ENCODE peak calls at places on chromosomes 3 and 15, in nine cellular contexts. T is heart left ventricle, H is A549, G is pancreas, O is dorsolateral prefrontal cortex, N is transverse colon, F is heart right ventricle, S is endodermal cell, C is hepatocyte. D is an unnamed sample.

GRCh38 chr15:69603369-69604049 is 150.9 kb downstream of the RPLP1 start:
- DNase-seq in S (no peak), G (no peak), N (no peak), O (no peak), H (no peak), C (no peak), T (no peak), F (no peak), D (no peak)

GRCh38 chr15:51731549-51732267 is 5.7 kb downstream of the LYSMD2 start:
- DNase-seq in H (no peak), F (peak; percentile 57), C (no peak), G (no peak), T (no peak), O (no peak), S (no peak), N (peak; percentile 28), D (peak; percentile 39)

GRCh38 chr3:111072016-111072891 is 638 bp downstream of the NECTIN3 start:
- DNase-seq in F (peak; percentile 7), G (peak; percentile 34), O (peak; percentile 64), H (peak; percentile 14), C (peak; percentile 65), S (no peak), T (peak; percentile 65), N (peak; percentile 54), D (peak; percentile 66)

GRCh38 chr15:90557651-90558084 is 27.9 kb downstream of the CRTC3 start:
- DNase-seq in S (no peak), T (peak; percentile 83), G (peak; percentile 88), N (peak; percentile 49), C (peak; percentile 41), H (no peak), O (peak; percentile 65), F (peak; percentile 92), D (peak; percentile 96)

GRCh38 chr3:183411216-183411922 is 17.1 kb downstream of the MCF2L2 start:
- DNase-seq in H (no peak), O (no peak), F (peak; percentile 21), C (no peak), S (no peak), G (no peak), N (no peak), T (no peak), D (no peak)

GRCh38 chr15:74402337-74402839 is 31.4 kb downstream of the SEMA7A start:
- DNase-seq in S (no peak), N (no peak), F (no peak), O (no peak), H (no peak), C (no peak), T (no peak), G (no peak), D (no peak)

GRCh38 chr3:185070491-185071335 is 82.1 kb downstream of the C3orf70 start:
- DNase-seq in T (no peak), N (peak; percentile 72), F (no peak), S (peak; percentile 90), G (no peak), H (peak; percentile 39), O (no peak), C (peak; percentile 49), D (no peak)

GRCh38 chr3:113507501-113508067 is 7.4 kb downstream of the SPICE1 start:
- DNase-seq in C (no peak), H (no peak), G (no peak), S (no peak), O (no peak), T (no peak), F (no peak), N (no peak), D (no peak)

GRCh38 chr3:125480656-125481374 is 39.2 kb downstream of the SNX4 start:
- DNase-seq in C (no peak), N (no peak), G (no peak), S (no peak), F (no peak), T (no peak), H (no peak), O (no peak), D (no peak)

GRCh38 chr3:72613871-72614270 is 234.4 kb downstream of the SHQ1 start:
- DNase-seq in F (no peak), N (no peak), H (no peak), T (no peak), G (no peak), S (no peak), C (no peak), O (no peak), D (no peak)

GRCh38 chr15:92869263-92869940 is 30.7 kb upstream of the CHD2 start:
- DNase-seq in N (no peak), O (no peak), H (peak; percentile 84), T (no peak), S (no peak), G (no peak), F (no peak), C (peak; percentile 31), D (no peak)

GRCh38 chr3:121064121-121064520 is 156.1 kb downstream of the STXBP5L start:
- DNase-seq in H (peak; percentile 19), S (no peak), C (no peak), T (no peak), N (no peak), G (no peak), O (no peak), F (no peak), D (no peak)

GRCh38 chr3:156763931-156764720 is 62.0 kb upstream of the LEKR1 start:
- DNase-seq in O (no peak), N (no peak), C (no peak), H (no peak), F (no peak), G (no peak), S (no peak), T (no peak), D (no peak)

GRCh38 chr3:12993022-12993622 is 80.1 kb downstream of the IQSEC1 start:
- DNase-seq in H (no peak), C (peak; percentile 61), S (peak; percentile 94), G (peak; percentile 52), O (no peak), F (peak; percentile 36), N (peak; percentile 26), T (no peak), D (no peak)

GRCh38 chr3:149605902-149606301 is 51.9 kb downstream of the WWTR1 start:
- DNase-seq in T (no peak), C (no peak), N (no peak), H (peak; percentile 42), O (no peak), S (no peak), G (no peak), F (no peak), D (no peak)

GRCh38 chr15:38460543-38460942 is 6.6 kb downstream of the FAM98B start:
- DNase-seq in T (no peak), C (no peak), S (no peak), N (no peak), F (no peak), O (no peak), H (no peak), G (no peak), D (no peak)

GRCh38 chr15:68620721-68621528 is 42.1 kb downstream of the CORO2B start:
- DNase-seq in S (no peak), N (peak; percentile 67), H (no peak), T (peak; percentile 88), O (peak; percentile 85), C (peak; percentile 79), F (peak; percentile 82), G (no peak), D (peak; percentile 92)

GRCh38 chr3:136343446-136343845 is 93.3 kb downstream of the PCCB start:
- DNase-seq in N (no peak), H (peak; percentile 18), C (peak; percentile 45), F (no peak), T (no peak), O (no peak), G (peak; percentile 23), S (no peak), D (no peak)

GRCh38 chr15:80818996-80819395 is 39.8 kb downstream of the CEMIP start:
- DNase-seq in H (no peak), T (no peak), C (no peak), G (no peak), N (no peak), F (no peak), S (no peak), O (no peak), D (no peak)

GRCh38 chr15:62482715-62483429 is 317.8 kb upstream of the C2CD4B start:
- DNase-seq in H (peak; percentile 57), T (no peak), C (peak; percentile 31), F (no peak), G (no peak), S (peak; percentile 94), N (no peak), O (no peak), D (no peak)
- TF ChIP-seq CTCF in H (peak; percentile 10), T (no peak), C (peak; percentile 19), F (no peak), G (no peak), S (peak; percentile 79), N (no peak), O (no peak), D (no peak)

GRCh38 chr3:142174559-142174958 is 25.2 kb upstream of the TFDP2 start:
- DNase-seq in C (no peak), G (no peak), O (no peak), F (no peak), T (no peak), H (no peak), N (no peak), S (no peak), D (no peak)
- H3K27ac ChIP-seq in C (no peak overlapping the region), G (no peak overlapping the region), O (no peak overlapping the region), F (no peak overlapping the region), T (no peak overlapping the region), H (no peak overlapping the region), N (no peak overlapping the region), S (no peak overlapping the region), D (no peak overlapping the region)

GRCh38 chr3:53812434-53812833 is 33.8 kb downstream of the CHDH start:
- DNase-seq in O (no peak), T (no peak), F (no peak), N (no peak), S (peak; percentile 47), C (no peak), G (no peak), H (no peak), D (no peak)
- TF ChIP-seq CTCF in O (no peak), T (no peak), F (no peak), N (no peak), S (peak; percentile 45), C (no peak), G (no peak), H (no peak), D (no peak)

GRCh38 chr15:101118615-101119014 is 133.2 kb downstream of the CHSY1 start:
- DNase-seq in G (no peak), C (no peak), F (no peak), S (peak; percentile 80), O (no peak), T (no peak), H (no peak), N (no peak), D (no peak)

GRCh38 chr15:101118116-101118515 is 133.7 kb downstream of the CHSY1 start:
- DNase-seq in O (no peak), F (no peak), S (peak; percentile 25), H (no peak), N (no peak), G (no peak), T (no peak), C (no peak), D (no peak)

GRCh38 chr15:101115887-101116680 is 135.8 kb downstream of the CHSY1 start:
- DNase-seq in C (peak; percentile 59), S (peak; percentile 41), H (no peak), G (no peak), O (peak; percentile 55), N (no peak), F (peak; percentile 53), T (no peak), D (no peak)

GRCh38 chr15:101115318-101115886 is 136.4 kb downstream of the CHSY1 start:
- DNase-seq in H (no peak), O (no peak), C (no peak), T (no peak), F (no peak), G (no peak), N (no peak), S (no peak), D (no peak)

GRCh38 chr15:101116681-101116976 is 135.2 kb downstream of the CHSY1 start:
- DNase-seq in F (no peak), G (no peak), H (no peak), T (no peak), S (no peak), N (no peak), C (no peak), O (no peak), D (no peak)
- H3K27ac ChIP-seq in F (no peak overlapping the region), G (no peak overlapping the region), H (no peak overlapping the region), T (no peak overlapping the region), S (no peak overlapping the region), N (no peak overlapping the region), C (peak overlapping the region; percentile 88), O (no peak overlapping the region), D (no peak overlapping the region)

D was measured in right lobe of liver.